ENCODE peak calls at places on chromosome 21, in seven cellular contexts. X is HCT116, F is body of pancreas, E is astrocyte of the spinal cord, G is fibroblast of mammary gland, D is fibroblast of lung, T is GM12878. K is an unnamed sample.

GRCh38 chr21:44856131-44856530 is 17.4 kb downstream of the PTTG1IP start:
- DNase-seq in F (no peak), G (no peak), T (no peak), E (no peak), X (no peak), D (no peak), K (no peak)

GRCh38 chr21:28247454-28248020 is 745.1 kb downstream of the LTN1 start:
- DNase-seq in E (no peak), T (no peak), D (no peak), G (no peak), F (no peak), X (no peak), K (no peak)

GRCh38 chr21:17688912-17689874 is 76.5 kb upstream of the BTG3 start:
- DNase-seq in D (peak), G (no peak), T (no peak), E (peak), F (peak), X (peak), K (peak)

GRCh38 chr21:40331182-40331581 is 463.9 kb downstream of the PCP4 start:
- DNase-seq in F (no peak), D (no peak), G (no peak), E (no peak), T (no peak), X (no peak), K (no peak)

GRCh38 chr21:17819878-17820232 is 699 bp upstream of the C21orf91 start:
- DNase-seq in G (no peak), D (no peak), X (no peak), E (no peak), F (no peak), T (no peak), K (no peak)

GRCh38 chr21:14901482-14901958 is 163.3 kb downstream of the NRIP1 start:
- DNase-seq in D (peak), G (peak), F (no peak), X (peak), T (no peak), E (peak), K (peak)

GRCh38 chr21:25107708-25108107 is 499.6 kb downstream of the MRPL39 start:
- DNase-seq in X (no peak), F (no peak), T (no peak), G (peak), E (peak), D (peak), K (peak)

GRCh38 chr21:40176732-40177131 is 309.5 kb downstream of the PCP4 start:
- DNase-seq in X (no peak), T (no peak), E (no peak), F (peak), G (no peak), D (no peak), K (no peak)

GRCh38 chr21:34024382-34024693 is 49.0 kb upstream of the MRPS6 start:
- DNase-seq in G (no peak), E (no peak), F (no peak), T (no peak), X (no peak), D (no peak), K (no peak)

GRCh38 chr21:17461582-17461981 is 51.3 kb upstream of the CXADR start:
- DNase-seq in G (peak), D (peak), T (no peak), F (no peak), E (peak), X (no peak), K (peak)

GRCh38 chr21:45208627-45208951 is 79.1 kb downstream of the POFUT2 start:
- DNase-seq in T (no peak), F (no peak), G (peak), D (peak), E (peak), X (no peak), K (no peak)

GRCh38 chr21:32278068-32278467 is 781 bp downstream of the MIS18A start:
- DNase-seq in T (no peak), D (no peak), F (no peak), G (peak), X (no peak), E (no peak), K (peak)
- H3K4me3 ChIP-seq in T (peak), D (peak), F (no peak), G (peak), X (peak), E (peak), K (peak)

GRCh38 chr21:46295177-46295711 is 9.1 kb downstream of the YBEY start:
- DNase-seq in D (peak), G (peak), E (peak), T (no peak), F (no peak), X (no peak), K (peak)

GRCh38 chr21:46297311-46298082 is 11.4 kb downstream of the YBEY start:
- DNase-seq in D (peak), F (no peak), T (no peak), G (peak), X (no peak), E (peak), K (no peak)

GRCh38 chr21:46299167-46299566 is 13.0 kb downstream of the YBEY start:
- DNase-seq in D (no peak), X (no peak), T (no peak), G (no peak), F (no peak), E (no peak), K (no peak)

GRCh38 chr21:46295996-46296752 is 10.0 kb downstream of the YBEY start:
- DNase-seq in D (peak), T (no peak), X (no peak), F (peak), E (peak), G (peak), K (peak)

DNA sequence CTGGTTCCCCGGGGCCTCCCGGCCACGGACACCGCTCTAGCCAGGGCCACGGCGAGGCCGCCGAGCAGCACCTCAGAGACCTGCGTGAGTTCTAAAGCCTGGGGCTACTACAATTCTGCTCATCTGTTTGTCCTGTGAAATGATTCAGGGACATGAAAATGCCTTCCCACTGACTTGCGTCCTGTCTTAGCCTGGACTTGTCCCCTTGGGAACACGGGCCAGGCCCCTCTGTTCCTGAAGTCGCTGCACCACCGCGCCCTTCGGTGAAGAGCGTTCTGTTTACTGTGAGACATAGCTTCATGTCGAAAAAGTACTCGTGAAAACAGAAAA is 11.9 kb downstream of the YBEY start:
- DNase-seq in F (no peak), T (no peak), G (no peak), X (no peak), E (no peak), D (no peak), K (peak)
- H3K4me3 ChIP-seq in F (no peak), T (no peak), G (no peak), X (no peak), E (peak), D (no peak), K (peak)

GRCh38 chr21:43362306-43362927 is 64.5 kb downstream of the SIK1 start:
- DNase-seq in T (no peak), F (peak), G (peak), E (peak), X (no peak), D (peak), K (peak)
- H3K4me3 ChIP-seq in T (peak), F (no peak), G (no peak), E (no peak), X (no peak), D (no peak), K (peak)

GRCh38 chr21:42234026-42234425 is 15.1 kb downstream of the ABCG1 start:
- DNase-seq in F (no peak), E (no peak), D (no peak), G (no peak), T (no peak), X (no peak), K (no peak)

GRCh38 chr21:42231761-42232160 is 12.8 kb downstream of the ABCG1 start:
- DNase-seq in T (no peak), D (no peak), E (no peak), F (no peak), G (no peak), X (no peak), K (no peak)

GRCh38 chr21:42233067-42233981 is 14.4 kb downstream of the ABCG1 start:
- DNase-seq in D (no peak), G (peak), X (no peak), E (peak), T (peak), F (peak), K (peak)

GRCh38 chr21:42230636-42231035 is 11.7 kb downstream of the ABCG1 start:
- DNase-seq in T (no peak), G (no peak), F (no peak), E (no peak), X (no peak), D (no peak), K (no peak)

DNA sequence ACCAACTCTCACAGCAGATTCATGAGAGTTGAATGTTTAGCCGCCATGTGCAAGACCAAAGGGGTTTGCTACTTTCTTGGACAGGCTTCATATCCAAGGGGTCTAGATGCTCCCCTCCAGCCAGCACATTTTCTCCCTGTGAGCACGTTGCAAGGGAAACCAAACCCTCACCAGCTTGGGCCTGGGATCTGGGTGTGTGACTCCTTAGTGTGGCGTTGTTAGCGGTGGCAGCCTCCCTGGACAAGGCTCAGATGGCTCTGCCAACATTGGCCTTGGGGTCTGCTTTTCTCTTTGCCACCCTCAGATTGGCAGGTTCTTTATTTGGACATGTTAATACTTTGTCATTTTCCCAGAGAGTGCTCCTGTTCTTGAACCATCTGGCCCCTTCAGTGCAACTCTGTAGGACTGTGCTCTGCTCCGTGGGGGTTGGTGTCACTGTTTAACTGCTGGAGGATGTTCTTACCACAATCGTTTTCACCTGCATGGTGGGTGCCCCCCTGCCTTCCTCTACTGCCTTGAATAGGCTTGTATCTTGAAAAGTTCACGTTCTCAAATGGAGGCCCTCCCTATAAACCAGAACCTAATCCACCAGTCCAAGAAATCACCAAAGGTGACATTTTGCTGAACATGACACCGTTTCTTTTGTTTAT is 13.4 kb downstream of the ABCG1 start:
- DNase-seq in G (no peak), D (no peak), F (no peak), X (no peak), E (no peak), T (no peak), K (no peak)
- H3K4me3 ChIP-seq in G (no peak), D (no peak), F (no peak), X (no peak), E (no peak), T (no peak), K (no peak)

DNA sequence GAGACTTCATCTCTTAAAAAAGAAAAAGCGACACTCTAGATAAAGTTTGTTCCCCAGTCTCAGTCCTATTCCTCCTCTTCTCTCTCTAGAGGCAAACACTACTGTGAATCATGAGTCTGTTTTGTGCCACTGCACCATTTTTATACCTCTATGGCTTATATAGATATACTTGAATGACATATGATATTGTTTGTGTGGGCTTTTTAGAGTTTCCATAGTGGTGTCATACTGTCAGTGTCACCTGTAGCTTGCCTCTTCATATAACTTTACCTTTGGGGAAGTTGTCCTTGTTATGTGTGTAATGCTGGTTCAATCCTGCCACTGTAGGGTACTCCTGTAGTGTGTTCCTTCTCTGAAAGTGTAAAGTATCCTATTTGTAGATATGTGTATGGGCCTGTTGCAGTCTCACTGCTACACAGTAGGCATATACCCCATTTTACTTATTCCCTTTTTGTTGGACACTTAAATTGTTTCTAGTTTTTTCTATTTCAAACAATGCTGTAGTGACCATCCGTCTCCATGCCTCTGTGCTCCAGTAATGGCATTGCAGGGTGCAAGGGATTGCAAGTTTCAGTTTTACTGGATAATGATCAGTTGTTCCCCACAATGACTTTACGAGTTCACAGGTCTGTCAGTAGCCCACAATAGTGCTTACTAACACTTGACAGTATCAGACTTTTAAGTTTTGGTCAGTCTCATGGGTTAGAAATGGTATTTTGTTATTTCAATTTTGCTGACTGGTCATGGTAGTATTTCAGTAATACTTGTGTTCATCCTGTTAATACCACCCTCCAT is 2.7 kb downstream of the PRMT2 start:
- DNase-seq in D (peak), T (peak), E (no peak), G (peak), X (no peak), F (no peak), K (peak)
- H3K4me3 ChIP-seq in D (no peak), T (peak), E (peak), G (no peak), X (no peak), F (no peak), K (peak)

GRCh38 chr21:37008705-37009104 is 2.2 kb downstream of the RIPPLY3 start:
- DNase-seq in E (no peak), X (no peak), T (no peak), G (no peak), D (no peak), F (peak), K (no peak)

GRCh38 chr21:37009740-37010341 is 3.3 kb downstream of the RIPPLY3 start:
- DNase-seq in T (peak), X (peak), D (peak), F (peak), G (peak), E (peak), K (peak)

GRCh38 chr21:37005548-37006242 is 807 bp upstream of the RIPPLY3 start:
- DNase-seq in D (no peak), F (no peak), T (no peak), G (no peak), E (no peak), X (no peak), K (no peak)

GRCh38 chr21:37006243-37006520 is 320 bp upstream of the RIPPLY3 start:
- DNase-seq in D (no peak), F (no peak), X (no peak), E (no peak), G (no peak), T (no peak), K (no peak)

GRCh38 chr21:37006521-37007291 is at the start of gene RIPPLY3:
- DNase-seq in X (no peak), D (peak), E (peak), G (no peak), T (no peak), F (no peak), K (peak)
- H3K4me3 ChIP-seq in X (no peak), D (peak), E (peak), G (peak), T (peak), F (no peak), K (peak)

K was measured in fibroblast of villous mesenchyme.